ENCODE peak calls at places on chromosomes 6 and 20, in eight cellular contexts. V is ovary, D is endothelial cell of umbilical vein, A is transverse colon, H is prostate gland, X is thyroid gland, R is uterus, B is A549. I is an unnamed sample.

GRCh38 chr6:7914991-7915789 is 4.6 kb upstream of the TXNDC5 start:
- DNase-seq in V (no peak), D (peak; percentile 82), A (no peak), H (no peak), X (peak; percentile 26), R (peak; percentile 69), B (no peak), I (peak; percentile 94)

GRCh38 chr6:157433678-157434081 is 52.7 kb downstream of the ZDHHC14 start:
- DNase-seq in V (no peak), D (no peak), A (no peak), H (no peak), X (no peak), R (no peak), B (no peak), I (no peak)

GRCh38 chr6:75084872-75085381 is 120.9 kb downstream of the COL12A1 start:
- DNase-seq in V (peak; percentile 54), D (no peak), A (peak; percentile 20), H (peak; percentile 12), X (peak; percentile 76), R (peak; percentile 36), B (no peak), I (no peak)

GRCh38 chr6:33926451-33926850 is 122.6 kb upstream of the MLN start:
- DNase-seq in V (no peak), D (peak; percentile 9), A (no peak), H (no peak), X (no peak), R (no peak), B (peak; percentile 15), I (no peak)

GRCh38 chr6:1715336-1715735 is 105.6 kb downstream of the FOXC1 start:
- DNase-seq in V (no peak), D (no peak), A (no peak), H (no peak), X (no peak), R (no peak), B (no peak), I (no peak)

GRCh38 chr6:47135772-47136171 is 93.6 kb upstream of the ADGRF1 start:
- DNase-seq in V (no peak), D (peak; percentile 98), A (no peak), H (peak; percentile 47), X (no peak), R (no peak), B (peak; percentile 53), I (no peak)

GRCh38 chr6:125728739-125729138 is 20.7 kb upstream of the HEY2 start:
- DNase-seq in V (no peak), D (no peak), A (no peak), H (no peak), X (no peak), R (no peak), B (no peak), I (no peak)

GRCh38 chr6:85394853-85395538 is 54.9 kb upstream of the NT5E start:
- DNase-seq in V (no peak), D (peak; percentile 78), A (no peak), H (no peak), X (peak; percentile 75), R (no peak), B (no peak), I (no peak)

GRCh38 chr6:7646394-7646793 is 56.4 kb downstream of the SNRNP48 start:
- DNase-seq in V (no peak), D (no peak), A (no peak), H (no peak), X (no peak), R (no peak), B (no peak), I (no peak)

GRCh38 chr6:163415176-163415619 is 680 bp downstream of the QKI start:
- DNase-seq in V (peak; percentile 34), D (no peak), A (no peak), H (no peak), X (peak; percentile 27), R (peak; percentile 23), B (no peak), I (no peak)

GRCh38 chr20:50295762-50296449 is 105.3 kb downstream of the CEBPB start:
- DNase-seq in V (no peak), D (no peak), A (no peak), H (peak; percentile 29), X (peak; percentile 76), R (peak; percentile 40), B (no peak), I (no peak)

GRCh38 chr6:130969807-130970491 is 93.1 kb downstream of the EPB41L2 start:
- DNase-seq in V (peak; percentile 51), D (peak; percentile 39), A (no peak), H (no peak), X (peak; percentile 20), R (peak; percentile 36), B (no peak), I (peak; percentile 21)

GRCh38 chr20:63325021-63325471 is 32.1 kb downstream of the COL20A1 start:
- DNase-seq in V (no peak), D (no peak), A (no peak), H (no peak), X (no peak), R (no peak), B (no peak), I (peak; percentile 68)

GRCh38 chr6:25359191-25359861 is 80.2 kb downstream of the CARMIL1 start:
- DNase-seq in V (peak; percentile 56), D (no peak), A (no peak), H (no peak), X (peak; percentile 24), R (peak; percentile 48), B (no peak), I (no peak)

GRCh38 chr20:33059741-33060390 is 6.2 kb downstream of the BPIFB3 start:
- DNase-seq in V (no peak), D (no peak), A (no peak), H (no peak), X (no peak), R (no peak), B (no peak), I (no peak)

GRCh38 chr20:45951474-45951873 is 17.0 kb downstream of the PCIF1 start:
- DNase-seq in V (no peak), D (no peak), A (no peak), H (no peak), X (no peak), R (no peak), B (no peak), I (no peak)

DNA sequence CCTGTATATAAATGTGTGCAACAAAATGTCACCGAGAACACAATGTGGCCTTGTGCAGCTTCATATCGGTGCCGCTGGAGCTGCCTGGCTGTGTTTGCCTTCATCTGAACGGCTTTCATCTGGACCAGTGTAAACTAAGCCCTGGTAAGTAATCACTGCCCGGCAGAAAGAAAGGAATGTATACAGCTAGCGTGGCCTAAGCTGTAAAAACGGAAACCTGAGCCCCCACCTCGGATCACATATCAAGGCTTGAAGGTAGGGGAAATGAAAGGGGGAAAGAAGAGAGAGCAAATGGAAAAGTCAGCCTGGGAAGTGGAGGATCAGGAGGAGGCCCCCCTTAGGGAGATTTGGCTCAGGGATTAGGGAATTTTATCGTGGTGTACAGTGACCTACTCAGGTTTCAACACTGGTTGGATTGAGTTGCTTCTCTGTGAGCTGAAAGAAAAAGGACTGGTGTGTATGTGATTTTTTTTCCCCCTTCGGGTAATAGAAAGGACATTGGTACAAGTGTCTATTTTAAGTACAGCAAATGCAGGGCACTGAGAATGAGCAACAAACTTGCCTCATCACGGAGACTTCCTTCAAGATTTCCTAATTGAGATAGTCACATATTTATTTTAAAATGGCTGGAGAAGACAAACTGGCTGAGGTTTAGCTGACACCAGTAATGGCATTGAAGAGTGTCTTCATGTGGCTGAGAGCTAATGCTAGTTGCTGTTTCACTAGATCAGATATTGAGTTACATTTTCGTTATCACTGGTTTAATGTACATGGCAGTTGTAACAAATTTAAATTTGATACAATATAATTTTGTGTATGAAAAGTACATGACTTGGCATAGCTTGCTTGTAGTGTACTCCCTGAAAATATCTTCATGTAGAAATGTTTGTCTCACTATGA is 3.5 kb downstream of the SOBP start:
- DNase-seq in V (no peak), D (peak; percentile 22), A (no peak), H (peak; percentile 16), X (no peak), R (no peak), B (no peak), I (no peak)
- H3K4me3 ChIP-seq in V (peak overlapping the region; percentile 65), D (peak overlapping the region; percentile 38), A (no peak overlapping the region), H (peak overlapping the region; percentile 44), X (peak overlapping the region; percentile 1), R (peak overlapping the region; percentile 66), B (no peak overlapping the region), I (no peak overlapping the region)

DNA sequence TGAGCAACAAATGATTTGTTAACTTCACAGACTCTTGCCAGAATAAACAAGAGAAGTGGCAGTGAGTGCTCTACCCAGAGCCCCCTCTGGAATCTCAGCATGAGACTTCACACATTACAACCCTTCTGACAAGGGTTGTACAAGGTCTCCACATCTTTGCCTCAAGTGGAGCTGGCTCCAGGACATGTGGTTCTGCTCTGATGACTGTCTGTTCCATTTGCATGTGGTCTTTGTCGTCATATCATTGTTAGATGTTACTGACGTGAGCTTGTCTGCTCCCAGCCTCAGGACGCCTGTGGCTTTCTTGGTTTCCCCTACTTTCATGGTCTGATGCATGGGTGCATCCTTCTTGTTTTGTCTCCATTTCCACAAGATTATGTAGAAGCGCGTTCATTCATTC is 115.0 kb downstream of the SLC24A3 start:
- DNase-seq in V (no peak), D (no peak), A (no peak), H (no peak), X (no peak), R (no peak), B (no peak), I (no peak)
- TF ChIP-seq POLR2A in V (no peak), D (no peak), A (no peak), H (no peak), X (no peak), R (no peak), B (no peak), I (no peak)

DNA sequence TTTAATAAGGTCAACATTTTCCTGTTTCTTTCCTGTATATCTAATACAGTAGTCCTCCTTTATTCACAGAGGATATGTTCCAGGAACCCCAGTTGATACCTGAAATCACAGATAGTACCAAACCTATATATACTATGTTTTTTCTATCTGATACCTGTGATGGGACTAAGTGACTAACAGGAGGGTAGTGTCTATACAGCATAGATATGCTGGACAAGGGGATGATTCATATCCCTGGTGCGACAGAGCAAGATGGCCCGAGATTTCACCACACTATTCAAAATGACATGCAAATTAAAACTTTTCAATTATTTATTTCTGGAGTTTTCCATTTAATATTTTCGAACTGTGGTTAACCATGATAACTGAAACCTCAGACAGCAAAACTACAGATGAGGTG is 281.1 kb downstream of the LAMA2 start:
- DNase-seq in V (no peak), D (no peak), A (no peak), H (no peak), X (no peak), R (no peak), B (no peak), I (no peak)
- H3K4me3 ChIP-seq in V (no peak overlapping the region), D (no peak overlapping the region), A (no peak overlapping the region), H (no peak overlapping the region), X (no peak overlapping the region), R (no peak overlapping the region), B (no peak overlapping the region), I (no peak overlapping the region)

GRCh38 chr6:43477235-43478007 is at the start of gene TJAP1:
- DNase-seq in V (peak; percentile 96), D (peak; percentile 89), A (peak; percentile 96), H (peak; percentile 91), X (peak; percentile 92), R (peak; percentile 93), B (peak; percentile 69), I (peak; percentile 89)
- TF ChIP-seq POLR2A in V (peak; percentile 71), D (peak; percentile 89), A (peak; percentile 81), H (peak; percentile 79), X (no peak), R (peak; percentile 64), B (peak; percentile 75), I (no peak)

DNA sequence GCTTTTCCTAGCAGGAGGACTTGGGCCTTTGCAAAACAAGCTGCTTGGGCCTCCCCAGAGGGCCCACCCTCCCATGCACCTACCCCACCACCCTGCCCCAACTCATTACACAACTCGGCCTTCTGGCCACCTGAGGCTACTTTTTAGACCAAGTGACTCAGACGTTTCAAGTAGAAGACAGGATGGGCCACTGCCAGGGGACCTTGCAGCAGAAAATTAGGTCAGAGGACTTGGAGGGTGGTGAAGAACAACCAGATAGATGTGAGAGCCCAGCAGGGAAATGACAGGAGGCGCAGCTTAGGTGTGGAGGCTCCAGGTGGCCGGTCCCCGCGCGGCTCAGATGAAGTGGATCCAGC is 1.4 kb downstream of the PPP1R3D start:
- DNase-seq in V (peak; percentile 50), D (no peak), A (peak; percentile 26), H (no peak), X (peak; percentile 59), R (peak; percentile 54), B (no peak), I (peak; percentile 88)
- H3K4me3 ChIP-seq in V (no peak overlapping the region), D (no peak overlapping the region), A (no peak overlapping the region), H (no peak overlapping the region), X (no peak overlapping the region), R (peak overlapping the region; percentile 77), B (no peak overlapping the region), I (no peak overlapping the region)

I was measured in lower leg skin.